ENCODE peak calls at places on chromosomes 16 and 17, in four cellular contexts. L is H1, D is H9, K is mesendoderm. C is an unnamed sample.
A peak's percentile ranks its signal among the peaks of the same experiment; 100 is the strongest.

GRCh38 chr16:67246945-67247697 is at the start of gene FHOD1:
- DNase-seq in L (peak; percentile 100), D (peak; percentile 97), K (peak; percentile 96), C (peak; percentile 92)

GRCh38 chr16:2869502-2870064 is 11.6 kb upstream of the PRSS22 start:
- DNase-seq in D (no peak), K (no peak), L (no peak), C (no peak)

GRCh38 chr17:19726615-19727376 is 10.4 kb upstream of the SLC47A2 start:
- DNase-seq in D (no peak), L (no peak), K (no peak), C (no peak)

GRCh38 chr17:43416998-43417891 is 18.5 kb downstream of the ARL4D start:
- DNase-seq in K (no peak), L (no peak), D (no peak), C (peak; percentile 37)

GRCh38 chr17:5640726-5641125 is 56.4 kb upstream of the NLRP1 start:
- DNase-seq in L (no peak), K (no peak), D (no peak), C (no peak)

GRCh38 chr17:36608794-36609497 is 7.6 kb downstream of the MRM1 start:
- DNase-seq in L (peak; percentile 70), D (peak; percentile 79), K (peak; percentile 78), C (peak; percentile 66)

GRCh38 chr17:11212792-11213191 is 28.2 kb upstream of the SHISA6 start:
- DNase-seq in D (no peak), K (no peak), L (no peak), C (no peak)

GRCh38 chr17:49635121-49635520 is 42.8 kb downstream of the SPOP start:
- DNase-seq in D (no peak), L (no peak), K (no peak), C (no peak)

GRCh38 chr17:29158515-29159275 is 21.5 kb downstream of the MYO18A start:
- DNase-seq in D (no peak), K (peak; percentile 52), L (no peak), C (peak; percentile 74)

GRCh38 chr17:30600830-30601494 is 123.8 kb downstream of the GOSR1 start:
- DNase-seq in K (peak; percentile 49), L (no peak), D (no peak), C (peak; percentile 11)

GRCh38 chr17:64402469-64402868 is 11.8 kb upstream of the PECAM1 start:
- DNase-seq in D (no peak), K (no peak), L (no peak), C (no peak)

GRCh38 chr16:57791156-57791902 is 11.0 kb downstream of the KIFC3 start:
- DNase-seq in K (no peak), D (no peak), L (no peak), C (no peak)

GRCh38 chr17:71681427-71682173 is 439.2 kb upstream of the SOX9 start:
- DNase-seq in D (no peak), K (no peak), L (no peak), C (no peak)

GRCh38 chr17:82392209-82392920 is 20.8 kb downstream of the UTS2R start:
- DNase-seq in K (no peak), D (no peak), L (no peak), C (no peak)

GRCh38 chr16:22705799-22706198 is 108.2 kb upstream of the HS3ST2 start:
- DNase-seq in D (no peak), L (no peak), K (no peak), C (no peak)

GRCh38 chr16:27717726-27718125 is 167.8 kb downstream of the KATNIP start:
- DNase-seq in D (no peak), L (no peak), K (no peak), C (no peak)

GRCh38 chr16:85551319-85551978 is 61.7 kb upstream of the GSE1 start:
- DNase-seq in L (peak; percentile 48), D (no peak), K (no peak), C (no peak)

GRCh38 chr17:38883592-38884526 is 14.0 kb downstream of the LASP1 start:
- DNase-seq in K (peak; percentile 89), D (peak; percentile 71), L (peak; percentile 50), C (no peak)

GRCh38 chr17:30093463-30094147 is 23.0 kb upstream of the NSRP1 start:
- DNase-seq in D (peak; percentile 81), L (peak; percentile 81), K (peak; percentile 82), C (peak; percentile 58)

GRCh38 chr16:87790278-87791023 is 24.7 kb upstream of the KLHDC4 start:
- DNase-seq in D (no peak), K (no peak), L (no peak), C (peak; percentile 33)

GRCh38 chr17:78000351-78000750 is 41.8 kb downstream of the TNRC6C start:
- DNase-seq in L (no peak), K (no peak), D (no peak), C (peak; percentile 60)

GRCh38 chr17:42553866-42554249 is 1.1 kb downstream of the HSD17B1 start:
- DNase-seq in L (no peak), D (no peak), K (no peak), C (no peak)

GRCh38 chr16:59880626-59881025 is 1146.5 kb upstream of the GOT2 start:
- DNase-seq in D (no peak), L (no peak), K (no peak), C (no peak)

GRCh38 chr16:75222271-75222783 is 3.5 kb downstream of the CTRB1 start:
- DNase-seq in D (peak; percentile 26), L (no peak), K (no peak), C (no peak)

GRCh38 chr17:280901-281300 is 71.7 kb downstream of the RPH3AL start:
- DNase-seq in L (peak; percentile 38), D (no peak), K (no peak), C (no peak)

GRCh38 chr16:8342276-8342675 is 248.0 kb downstream of the TMEM114 start:
- DNase-seq in L (no peak), K (no peak), D (no peak), C (no peak)

GRCh38 chr17:71633391-71633849 is 487.4 kb upstream of the SOX9 start:
- DNase-seq in K (no peak), D (no peak), L (no peak), C (peak; percentile 92)

GRCh38 chr17:28315846-28316705 is 2.9 kb upstream of the TMEM97 start:
- DNase-seq in L (no peak), D (no peak), K (no peak), C (no peak)

GRCh38 chr17:61469949-61470348 is 17.7 kb downstream of the TBX4 start:
- DNase-seq in K (no peak), L (no peak), D (peak; percentile 25), C (no peak)

GRCh38 chr16:3950343-3951193 is 70.1 kb upstream of the CREBBP start:
- DNase-seq in L (no peak), K (no peak), D (no peak), C (peak; percentile 99)

GRCh38 chr17:21742326-21742725 is 50.0 kb downstream of the KCNJ18 start:
- DNase-seq in L (no peak), K (no peak), D (no peak), C (no peak)

GRCh38 chr17:67718325-67718941 is 697 bp downstream of the NOL11 start:
- DNase-seq in D (peak; percentile 43), L (peak; percentile 44), K (peak; percentile 83), C (peak; percentile 49)

GRCh38 chr17:45005700-45006099 is 37.6 kb upstream of the C1QL1 start:
- DNase-seq in L (no peak), K (no peak), D (no peak), C (no peak)

GRCh38 chr17:45001310-45001709 is 33.2 kb upstream of the C1QL1 start:
- DNase-seq in D (no peak), K (no peak), L (no peak), C (no peak)

GRCh38 chr17:45004388-45004787 is 36.3 kb upstream of the C1QL1 start:
- DNase-seq in L (no peak), D (no peak), K (no peak), C (no peak)

GRCh38 chr17:45006927-45007461 is 38.9 kb upstream of the C1QL1 start:
- DNase-seq in D (no peak), K (peak; percentile 33), L (no peak), C (no peak)

DNA sequence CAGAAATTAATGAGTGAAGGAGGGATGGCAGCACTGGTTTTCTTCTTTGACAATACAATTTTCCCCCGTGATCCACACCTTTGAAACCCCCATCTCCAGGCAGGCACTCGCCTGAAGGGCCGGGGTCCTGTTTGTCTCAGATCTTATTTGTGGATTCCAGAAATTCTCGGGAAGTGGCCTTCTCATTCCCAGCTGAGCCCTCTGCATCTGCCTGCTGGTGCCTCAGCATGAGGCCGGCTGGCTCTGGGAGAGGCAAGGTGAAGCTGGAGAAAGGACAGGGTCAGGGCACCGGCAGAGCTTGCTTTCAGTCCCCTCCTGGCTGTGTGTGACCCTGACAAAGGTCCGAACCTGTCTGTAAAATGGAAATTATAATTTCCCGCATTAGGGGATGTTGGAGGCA is 35.8 kb upstream of the C1QL1 start:
- DNase-seq in D (no peak), K (peak; percentile 71), L (no peak), C (no peak)
- H4K5ac ChIP-seq in D (no peak overlapping the region), K (no peak overlapping the region), L (no peak overlapping the region), C (no peak overlapping the region)

DNA sequence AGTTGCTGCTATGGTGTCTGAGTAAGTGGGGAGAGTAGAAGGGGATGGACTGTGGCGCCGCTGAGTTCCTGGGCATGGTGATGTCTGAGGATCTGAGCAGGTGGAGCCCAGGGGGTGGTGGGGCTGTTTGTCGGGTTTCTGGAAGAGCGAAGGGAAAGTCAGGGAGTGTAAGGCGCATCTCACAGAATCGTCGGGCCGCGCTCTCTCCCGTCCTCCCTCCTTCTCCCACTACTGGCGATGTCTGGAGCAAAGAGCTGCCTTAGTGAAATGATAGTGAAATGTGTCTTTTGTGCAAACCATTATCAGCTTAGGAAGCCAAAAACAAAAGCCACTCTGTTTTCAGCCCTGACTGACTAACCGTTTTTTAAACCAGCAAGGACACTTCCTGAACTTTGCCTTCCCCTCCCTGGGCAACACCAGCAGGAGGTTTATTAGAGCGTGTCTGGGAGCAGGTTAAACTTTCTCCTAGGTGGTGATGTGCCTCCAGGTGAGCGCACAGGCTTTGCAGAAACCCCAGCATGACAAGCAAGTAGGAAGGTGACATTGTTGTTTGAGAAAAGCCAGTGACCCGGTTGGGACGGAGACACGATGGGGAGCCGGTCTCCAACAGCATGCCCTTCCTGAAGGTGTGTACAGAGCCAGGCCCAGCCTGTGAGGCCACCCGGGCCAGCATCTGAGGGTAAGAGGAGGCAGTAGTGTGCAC is 49.1 kb downstream of the RAB11FIP3 start:
- DNase-seq in D (no peak), K (no peak), L (no peak), C (no peak)
- H2BK15ac ChIP-seq in D (no peak overlapping the region), K (no peak overlapping the region), L (no peak overlapping the region), C (no peak overlapping the region)

DNA sequence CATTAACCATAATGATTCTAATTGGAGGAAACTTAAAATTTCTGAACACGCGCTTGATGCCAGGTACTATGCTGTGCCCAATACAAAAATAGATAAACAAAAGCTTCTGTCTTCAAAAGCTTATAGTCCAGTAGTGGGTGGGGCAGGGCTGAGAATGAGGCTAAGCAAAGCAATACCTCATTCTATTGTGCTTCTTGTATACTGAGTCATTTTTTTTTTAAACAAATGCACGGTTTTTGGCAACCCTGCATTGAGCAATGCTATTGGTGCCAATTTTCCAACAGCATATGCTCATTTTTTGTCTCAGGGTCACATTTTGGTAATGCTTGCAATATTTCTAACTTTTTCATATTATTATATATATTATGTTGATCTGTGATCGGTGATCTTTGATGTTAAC is 34.7 kb upstream of the HNF1B start:
- DNase-seq in K (no peak), L (no peak), D (no peak), C (peak; percentile 85)
- H4K5ac ChIP-seq in K (no peak overlapping the region), L (no peak overlapping the region), D (no peak overlapping the region), C (no peak overlapping the region)

GRCh38 chr17:10196384-10196783 is 2.0 kb downstream of the GAS7 start:
- DNase-seq in L (no peak), D (no peak), K (no peak), C (no peak)

GRCh38 chr17:10197721-10198508 is 491 bp downstream of the GAS7 start:
- DNase-seq in K (peak; percentile 46), D (peak; percentile 49), L (no peak), C (no peak)

GRCh38 chr17:10196936-10197335 is 1.5 kb downstream of the GAS7 start:
- DNase-seq in K (no peak), L (no peak), D (no peak), C (no peak)

GRCh38 chr17:10198509-10199249 is at the start of gene GAS7:
- DNase-seq in L (peak; percentile 89), D (peak; percentile 86), K (peak; percentile 75), C (peak; percentile 26)

GRCh38 chr17:10197362-10197720 is 1.1 kb downstream of the GAS7 start:
- DNase-seq in L (no peak), D (no peak), K (no peak), C (no peak)
- H2BK15ac ChIP-seq in L (no peak overlapping the region), D (no peak overlapping the region), K (no peak overlapping the region), C (no peak overlapping the region)